ENCODE peak calls at places on chromosomes 11 and 22, in seven cellular contexts. D, M, Z, H, K, T and E are unnamed samples.

GRCh38 chr11:79860336-79860735 is 419.5 kb upstream of the TENM4 start:
- DNase-seq in D (no peak), M (no peak), Z (no peak), H (no peak), K (no peak), T (no peak), E (no peak)

GRCh38 chr11:70220920-70221319 is 17.8 kb downstream of the FADD start:
- DNase-seq in D (no peak), M (no peak), Z (no peak), H (no peak), K (no peak), T (no peak), E (no peak)

GRCh38 chr11:12088047-12088481 is 22.3 kb upstream of the MICAL2 start:
- DNase-seq in D (no peak), M (no peak), Z (no peak), H (peak; percentile 80), K (peak; percentile 78), T (no peak), E (peak; percentile 62)

GRCh38 chr11:116257092-116257491 is 515.7 kb downstream of the BUD13 start:
- DNase-seq in D (no peak), M (no peak), Z (no peak), H (peak; percentile 9), K (no peak), T (no peak), E (no peak)

GRCh38 chr11:134332782-134333181 is 994 bp downstream of the GLB1L2 start:
- DNase-seq in D (no peak), M (no peak), Z (no peak), H (no peak), K (no peak), T (no peak), E (no peak)

GRCh38 chr11:44621784-44622183 is 56.3 kb downstream of the CD82 start:
- DNase-seq in D (no peak), M (no peak), Z (no peak), H (no peak), K (no peak), T (no peak), E (no peak)

GRCh38 chr11:96168623-96169022 is 174.4 kb downstream of the MAML2 start:
- DNase-seq in D (no peak), M (peak; percentile 88), Z (no peak), H (peak; percentile 73), K (peak; percentile 86), T (no peak), E (peak; percentile 88)

GRCh38 chr22:30754971-30755759 is 60.5 kb downstream of the OSBP2 start:
- DNase-seq in D (peak; percentile 16), M (peak; percentile 77), Z (no peak), H (peak; percentile 89), K (peak; percentile 91), T (no peak), E (peak; percentile 74)

GRCh38 chr11:75261474-75261847 is 20.9 kb downstream of the TPBGL start:
- DNase-seq in D (no peak), M (no peak), Z (no peak), H (no peak), K (no peak), T (no peak), E (no peak)

GRCh38 chr11:119629834-119630624 is 99.0 kb downstream of the NECTIN1 start:
- DNase-seq in D (no peak), M (no peak), Z (no peak), H (no peak), K (no peak), T (peak; percentile 54), E (no peak)

GRCh38 chr11:30879322-30880020 is 293.3 kb upstream of the MPPED2 start:
- DNase-seq in D (no peak), M (no peak), Z (no peak), H (peak; percentile 49), K (no peak), T (no peak), E (no peak)

GRCh38 chr22:43811777-43812148 is 342 bp downstream of the EFCAB6 start:
- DNase-seq in D (no peak), M (no peak), Z (no peak), H (peak; percentile 36), K (no peak), T (no peak), E (peak; percentile 25)

GRCh38 chr11:27158763-27159679 is 118.4 kb downstream of the BBOX1 start:
- DNase-seq in D (no peak), M (peak; percentile 81), Z (peak; percentile 10), H (peak; percentile 78), K (peak; percentile 89), T (no peak), E (peak; percentile 75)

GRCh38 chr11:100687032-100687629 is at the start of gene ARHGAP42:
- DNase-seq in D (no peak), M (peak; percentile 30), Z (peak; percentile 50), H (peak; percentile 66), K (peak; percentile 67), T (peak; percentile 84), E (no peak)

GRCh38 chr11:35355102-35355749 is 64.1 kb downstream of the SLC1A2 start:
- DNase-seq in D (no peak), M (no peak), Z (no peak), H (no peak), K (no peak), T (no peak), E (no peak)